ENCODE peak calls at places on chromosomes 3 and 15, in nine cellular contexts. V is transverse colon; P is Kasumi-1; H is H7; T is HTR-8/SVneo; X is posterior cingulate gyrus; Z is AG08395; N is activated T-cell treated with anti-CD3 and anti-CD28 coated beads for 1 hour; Y is effector memory CD8-positive, alpha-beta T cell. L is an unnamed sample.

GRCh38 chr3:10244004-10244403 is 4.3 kb upstream of the TATDN2 start:
- DNase-seq in V (no peak), P (no peak), H (no peak), T (no peak), X (no peak), Z (no peak), N (no peak), Y (no peak), L (no peak)

GRCh38 chr3:142272200-142272891 is 47.0 kb upstream of the GK5 start:
- DNase-seq in V (no peak), P (no peak), H (no peak), T (no peak), X (no peak), Z (no peak), N (no peak), Y (no peak), L (no peak)

GRCh38 chr3:44427683-44428082 is 49.8 kb downstream of the ZNF445 start:
- DNase-seq in V (no peak), P (no peak), H (peak; percentile 67), T (no peak), X (no peak), Z (no peak), N (no peak), Y (no peak), L (no peak)

GRCh38 chr15:83320831-83321230 is 36.4 kb upstream of the BNC1 start:
- DNase-seq in V (no peak), P (no peak), H (no peak), T (no peak), X (no peak), Z (no peak), N (no peak), Y (no peak), L (no peak)

GRCh38 chr3:88150371-88150770 is 612 bp downstream of the C3orf38 start:
- DNase-seq in V (no peak), P (peak; percentile 52), H (no peak), T (no peak), X (no peak), Z (peak; percentile 3), N (no peak), Y (no peak), L (no peak)

GRCh38 chr15:53102483-53102882 is 312.3 kb upstream of the ONECUT1 start:
- DNase-seq in V (no peak), P (no peak), H (no peak), T (no peak), X (no peak), Z (no peak), N (no peak), Y (no peak), L (no peak)

GRCh38 chr3:114218578-114219185 is 18.7 kb downstream of the ZNF80 start:
- DNase-seq in V (no peak), P (no peak), H (no peak), T (no peak), X (no peak), Z (no peak), N (no peak), Y (no peak), L (no peak)

GRCh38 chr15:80371924-80372323 is 32.3 kb upstream of the ARNT2 start:
- DNase-seq in V (no peak), P (no peak), H (peak; percentile 33), T (no peak), X (no peak), Z (no peak), N (no peak), Y (no peak), L (no peak)

GRCh38 chr3:123637131-123637530 is 52.3 kb upstream of the HACD2 start:
- DNase-seq in V (no peak), P (no peak), H (peak; percentile 58), T (no peak), X (no peak), Z (no peak), N (no peak), Y (no peak), L (peak; percentile 91)

GRCh38 chr3:13748500-13748899 is 131.4 kb downstream of the WNT7A start:
- DNase-seq in V (no peak), P (no peak), H (no peak), T (no peak), X (no peak), Z (no peak), N (no peak), Y (no peak), L (peak; percentile 83)

GRCh38 chr15:54594115-54594514 is 602.6 kb downstream of the RSL24D1 start:
- DNase-seq in V (no peak), P (no peak), H (no peak), T (no peak), X (no peak), Z (no peak), N (no peak), Y (no peak), L (no peak)

GRCh38 chr3:4290272-4290893 is 12.8 kb upstream of the SETMAR start:
- DNase-seq in V (peak; percentile 22), P (peak; percentile 69), H (no peak), T (peak; percentile 10), X (no peak), Z (peak; percentile 60), N (no peak), Y (peak; percentile 41), L (no peak)

GRCh38 chr3:61882253-61882652 is 320.9 kb downstream of the PTPRG start:
- DNase-seq in V (no peak), P (no peak), H (no peak), T (no peak), X (no peak), Z (no peak), N (no peak), Y (no peak), L (no peak)

GRCh38 chr3:36738701-36739100 is 25.7 kb downstream of the DCLK3 start:
- DNase-seq in V (no peak), P (no peak), H (no peak), T (no peak), X (no peak), Z (no peak), N (no peak), Y (no peak), L (no peak)

GRCh38 chr15:73573572-73573971 is 59.6 kb downstream of the NPTN start:
- DNase-seq in V (peak; percentile 89), P (no peak), H (no peak), T (no peak), X (no peak), Z (peak; percentile 12), N (no peak), Y (no peak), L (no peak)

GRCh38 chr3:77081240-77081661 is 41.4 kb downstream of the ROBO2 start:
- DNase-seq in V (no peak), P (no peak), H (no peak), T (no peak), X (peak; percentile 19), Z (no peak), N (no peak), Y (no peak), L (no peak)

GRCh38 chr15:67144609-67145306 is 79.4 kb downstream of the SMAD3 start:
- DNase-seq in V (no peak), P (no peak), H (peak; percentile 68), T (no peak), X (no peak), Z (no peak), N (no peak), Y (no peak), L (peak; percentile 83)

GRCh38 chr3:72628065-72628464 is 220.2 kb downstream of the SHQ1 start:
- DNase-seq in V (no peak), P (no peak), H (no peak), T (no peak), X (no peak), Z (no peak), N (no peak), Y (no peak), L (peak; percentile 87)

GRCh38 chr3:64650096-64650622 is 37.6 kb downstream of the ADAMTS9 start:
- DNase-seq in V (no peak), P (no peak), H (no peak), T (no peak), X (no peak), Z (no peak), N (no peak), Y (no peak), L (no peak)

GRCh38 chr3:197363553-197364409 is 65.4 kb upstream of the DLG1 start:
- DNase-seq in V (no peak), P (no peak), H (peak; percentile 49), T (no peak), X (no peak), Z (no peak), N (no peak), Y (no peak), L (no peak)

GRCh38 chr3:114525278-114525677 is 231.4 kb downstream of the TIGIT start:
- DNase-seq in V (no peak), P (no peak), H (no peak), T (no peak), X (no peak), Z (no peak), N (no peak), Y (no peak), L (no peak)

GRCh38 chr15:72227192-72227586 is 3.8 kb downstream of the PKM start:
- DNase-seq in V (no peak), P (peak; percentile 10), H (no peak), T (no peak), X (no peak), Z (peak; percentile 53), N (no peak), Y (peak; percentile 20), L (peak; percentile 67)

GRCh38 chr3:123286308-123287023 is 84.7 kb downstream of the SEC22A start:
- DNase-seq in V (peak; percentile 21), P (peak; percentile 80), H (peak; percentile 94), T (peak; percentile 74), X (peak; percentile 84), Z (peak; percentile 81), N (no peak), Y (peak; percentile 33), L (peak; percentile 91)

GRCh38 chr15:66704783-66705113 is 2.7 kb downstream of the SMAD6 start:
- DNase-seq in V (peak; percentile 60), P (no peak), H (no peak), T (no peak), X (no peak), Z (no peak), N (no peak), Y (no peak), L (no peak)

GRCh38 chr3:107455621-107456020 is 67.1 kb upstream of the BBX start:
- DNase-seq in V (no peak), P (no peak), H (no peak), T (no peak), X (no peak), Z (no peak), N (no peak), Y (no peak), L (no peak)

GRCh38 chr15:67823371-67824156 is 1.7 kb upstream of the SKOR1 start:
- DNase-seq in V (no peak), P (no peak), H (peak; percentile 74), T (no peak), X (peak; percentile 60), Z (no peak), N (no peak), Y (no peak), L (no peak)

GRCh38 chr15:47764666-47765065 is 47.4 kb downstream of the SEMA6D start:
- DNase-seq in V (no peak), P (no peak), H (no peak), T (no peak), X (no peak), Z (no peak), N (no peak), Y (no peak), L (no peak)